ENCODE peak calls at places on chromosomes 7 and 10, in eight cellular contexts. One of them, this sample, is unnamed.
A peak's percentile ranks its signal among the peaks of the same experiment; 100 is the strongest.

GRCh38 chr7:116426428-116427156 is 72.9 kb upstream of the CAV2 start:
- DNase-seq in H7: no peak
- DNase-seq in brain microvascular endothelial cell: peak; percentile 81
- DNase-seq in NT2/D1: peak; percentile 11
- DNase-seq in upper lobe of right lung: no peak
- DNase-seq in adipocyte: peak; percentile 64
- DNase-seq in body of pancreas: peak; percentile 37
- DNase-seq in neural progenitor cell: no peak
- DNase-seq in this sample: peak; percentile 47

GRCh38 chr10:43200538-43201390 is 62.5 kb downstream of the CSGALNACT2 start:
- DNase-seq in upper lobe of right lung: peak; percentile 44
- DNase-seq in neural progenitor cell: no peak
- DNase-seq in body of pancreas: peak; percentile 0
- DNase-seq in H7: no peak
- DNase-seq in NT2/D1: no peak
- DNase-seq in brain microvascular endothelial cell: no peak
- DNase-seq in adipocyte: no peak
- DNase-seq in this sample: no peak

GRCh38 chr10:119517235-119518141 is 25.0 kb downstream of the RGS10 start:
- DNase-seq in brain microvascular endothelial cell: peak; percentile 86
- DNase-seq in body of pancreas: peak; percentile 50
- DNase-seq in upper lobe of right lung: no peak
- DNase-seq in H7: no peak
- DNase-seq in NT2/D1: no peak
- DNase-seq in adipocyte: no peak
- DNase-seq in neural progenitor cell: no peak
- DNase-seq in this sample: no peak

GRCh38 chr10:484441-484924 is 205.0 kb downstream of the DIP2C start:
- DNase-seq in NT2/D1: no peak
- DNase-seq in brain microvascular endothelial cell: peak; percentile 69
- DNase-seq in H7: peak; percentile 80
- DNase-seq in upper lobe of right lung: peak; percentile 74
- DNase-seq in neural progenitor cell: peak; percentile 57
- DNase-seq in adipocyte: peak; percentile 88
- DNase-seq in body of pancreas: peak; percentile 34
- DNase-seq in this sample: peak; percentile 62

GRCh38 chr10:52314007-52314821 is at the start of gene DKK1:
- DNase-seq in neural progenitor cell: peak; percentile 87
- DNase-seq in body of pancreas: peak; percentile 60
- DNase-seq in H7: peak; percentile 88
- DNase-seq in brain microvascular endothelial cell: peak; percentile 84
- DNase-seq in NT2/D1: peak; percentile 58
- DNase-seq in adipocyte: peak; percentile 92
- DNase-seq in upper lobe of right lung: peak; percentile 78
- DNase-seq in this sample: peak; percentile 91

GRCh38 chr7:44066111-44066460 is 719 bp upstream of the PGAM2 start:
- DNase-seq in upper lobe of right lung: peak; percentile 46
- DNase-seq in H7: no peak
- DNase-seq in brain microvascular endothelial cell: no peak
- DNase-seq in neural progenitor cell: no peak
- DNase-seq in adipocyte: no peak
- DNase-seq in body of pancreas: no peak
- DNase-seq in NT2/D1: no peak
- DNase-seq in this sample: no peak

GRCh38 chr10:4763960-4764428 is 62.0 kb upstream of the AKR1E2 start:
- DNase-seq in neural progenitor cell: no peak
- DNase-seq in body of pancreas: no peak
- DNase-seq in NT2/D1: no peak
- DNase-seq in adipocyte: peak; percentile 58
- DNase-seq in brain microvascular endothelial cell: no peak
- DNase-seq in upper lobe of right lung: no peak
- DNase-seq in H7: no peak
- DNase-seq in this sample: peak; percentile 33

GRCh38 chr7:121313793-121314676 is 14.8 kb upstream of the WNT16 start:
- DNase-seq in neural progenitor cell: no peak
- DNase-seq in body of pancreas: no peak
- DNase-seq in upper lobe of right lung: no peak
- DNase-seq in brain microvascular endothelial cell: no peak
- DNase-seq in NT2/D1: no peak
- DNase-seq in adipocyte: peak; percentile 73
- DNase-seq in H7: no peak
- DNase-seq in this sample: no peak

GRCh38 chr7:53744361-53744760 is 708.9 kb downstream of the POM121L12 start:
- DNase-seq in adipocyte: no peak
- DNase-seq in H7: peak; percentile 4
- DNase-seq in neural progenitor cell: no peak
- DNase-seq in NT2/D1: no peak
- DNase-seq in brain microvascular endothelial cell: no peak
- DNase-seq in body of pancreas: no peak
- DNase-seq in upper lobe of right lung: no peak
- DNase-seq in this sample: no peak

GRCh38 chr7:134694299-134694698 is 47.6 kb downstream of the BPGM start:
- DNase-seq in upper lobe of right lung: no peak
- DNase-seq in NT2/D1: no peak
- DNase-seq in H7: peak; percentile 88
- DNase-seq in brain microvascular endothelial cell: no peak
- DNase-seq in neural progenitor cell: peak; percentile 73
- DNase-seq in adipocyte: no peak
- DNase-seq in body of pancreas: no peak
- DNase-seq in this sample: no peak

GRCh38 chr10:97520978-97521761 is 22.4 kb downstream of the UBTD1 start:
- DNase-seq in adipocyte: no peak
- DNase-seq in NT2/D1: no peak
- DNase-seq in upper lobe of right lung: peak; percentile 74
- DNase-seq in body of pancreas: no peak
- DNase-seq in H7: peak; percentile 76
- DNase-seq in neural progenitor cell: no peak
- DNase-seq in brain microvascular endothelial cell: no peak
- DNase-seq in this sample: no peak

DNA sequence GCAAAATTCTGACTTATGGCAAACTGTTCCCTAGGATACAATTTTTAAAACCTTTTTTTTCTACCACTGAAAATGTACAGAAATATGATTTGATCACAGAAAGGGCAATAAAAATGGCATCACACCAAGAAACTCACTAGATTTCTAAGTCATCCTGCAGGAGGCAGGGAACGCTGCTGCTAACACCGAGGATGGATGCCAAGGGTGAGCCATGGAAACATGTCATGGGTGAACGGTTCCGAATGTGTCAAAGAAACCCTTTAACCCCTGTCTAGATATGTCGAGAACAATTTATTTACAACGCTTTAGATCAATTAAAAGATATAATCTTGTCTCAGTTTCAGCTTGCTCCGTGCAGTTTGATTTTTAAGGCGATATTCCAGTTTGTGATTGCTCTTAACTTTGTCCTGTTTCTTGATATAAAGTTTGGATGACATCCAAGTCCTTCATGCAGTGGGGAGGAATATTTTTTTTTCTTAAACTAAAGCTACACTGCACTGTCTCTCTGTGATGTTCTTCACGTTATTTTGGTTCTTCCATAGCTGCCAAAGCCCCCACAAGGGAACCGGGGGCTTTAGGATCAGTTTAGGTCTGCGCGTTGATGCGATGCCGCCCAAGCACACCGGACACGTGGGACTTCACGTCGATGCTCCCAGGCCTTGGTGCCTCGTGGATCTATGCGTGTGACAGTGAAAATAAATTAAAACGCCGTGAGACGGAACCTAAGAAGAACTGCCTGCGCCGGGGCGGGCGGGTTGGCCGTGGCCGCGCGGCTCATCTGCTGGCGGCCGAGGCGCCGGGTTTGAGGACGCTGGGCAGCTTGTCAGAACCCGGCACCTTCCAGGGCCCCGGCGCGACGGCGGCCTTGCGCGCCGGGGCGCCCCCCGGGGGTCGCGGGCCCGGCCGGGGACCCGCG is 220.2 kb downstream of the PHTF2 start:
- DNase-seq in upper lobe of right lung: peak; percentile 69
- DNase-seq in neural progenitor cell: peak; percentile 51
- DNase-seq in H7: no peak
- DNase-seq in adipocyte: peak; percentile 52
- DNase-seq in body of pancreas: peak; percentile 27
- DNase-seq in brain microvascular endothelial cell: peak; percentile 14
- DNase-seq in NT2/D1: no peak
- DNase-seq in this sample: peak; percentile 81
- H3K4me3 ChIP-seq in upper lobe of right lung: peak overlapping the region; percentile 57
- H3K4me3 ChIP-seq in neural progenitor cell: peak overlapping the region; percentile 48
- H3K4me3 ChIP-seq in H7: peak overlapping the region; percentile 57
- H3K4me3 ChIP-seq in adipocyte: peak overlapping the region; percentile 79
- H3K4me3 ChIP-seq in body of pancreas: peak overlapping the region; percentile 21
- H3K4me3 ChIP-seq in brain microvascular endothelial cell: peak overlapping the region; percentile 51
- H3K4me3 ChIP-seq in NT2/D1: peak overlapping the region; percentile 49
- H3K4me3 ChIP-seq in this sample: peak overlapping the region; percentile 46

DNA sequence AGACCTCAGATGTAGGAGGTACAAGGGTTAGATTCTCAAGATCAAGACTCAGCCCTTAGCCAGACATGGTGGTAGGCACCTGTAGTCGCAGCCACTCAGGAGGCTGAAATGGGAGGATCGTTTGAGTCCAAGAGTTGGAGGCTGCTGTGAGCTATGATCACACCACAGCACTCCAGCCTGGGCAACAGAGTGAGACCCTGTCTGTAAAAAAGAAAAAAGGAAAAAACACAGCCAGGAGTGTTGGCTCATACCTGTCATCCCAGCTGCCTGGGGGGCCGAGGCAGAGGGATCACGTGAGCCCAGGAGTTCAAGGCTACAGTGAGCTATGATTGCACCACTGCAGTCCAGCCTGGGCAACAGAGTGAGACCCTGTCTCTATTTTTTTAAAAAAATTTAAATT is 69.3 kb downstream of the GTF2IRD1 start:
- DNase-seq in neural progenitor cell: no peak
- DNase-seq in adipocyte: no peak
- DNase-seq in NT2/D1: no peak
- DNase-seq in brain microvascular endothelial cell: no peak
- DNase-seq in H7: no peak
- DNase-seq in body of pancreas: no peak
- DNase-seq in upper lobe of right lung: no peak
- DNase-seq in this sample: no peak
- H3K36me3 ChIP-seq in neural progenitor cell: no peaks in the 10 kb centered on the region
- H3K36me3 ChIP-seq in adipocyte: peaks cover 35% of the 10 kb centered on the region
- H3K36me3 ChIP-seq in NT2/D1: peaks cover 51% of the 10 kb centered on the region
- H3K36me3 ChIP-seq in brain microvascular endothelial cell: peaks cover 19% of the 10 kb centered on the region
- H3K36me3 ChIP-seq in H7: peaks cover 24% of the 10 kb centered on the region
- H3K36me3 ChIP-seq in body of pancreas: no peaks in the 10 kb centered on the region
- H3K36me3 ChIP-seq in upper lobe of right lung: peaks cover 8% of the 10 kb centered on the region
- H3K36me3 ChIP-seq in this sample: peaks cover 22% of the 10 kb centered on the region

GRCh38 chr7:156620246-156620775 is 20.3 kb upstream of the RNF32 start:
- DNase-seq in body of pancreas: no peak
- DNase-seq in H7: no peak
- DNase-seq in upper lobe of right lung: no peak
- DNase-seq in brain microvascular endothelial cell: no peak
- DNase-seq in adipocyte: no peak
- DNase-seq in NT2/D1: peak; percentile 64
- DNase-seq in neural progenitor cell: no peak
- DNase-seq in this sample: no peak
- H3K4me3 ChIP-seq in body of pancreas: no peak overlapping the region
- H3K4me3 ChIP-seq in H7: no peak overlapping the region
- H3K4me3 ChIP-seq in upper lobe of right lung: no peak overlapping the region
- H3K4me3 ChIP-seq in brain microvascular endothelial cell: no peak overlapping the region
- H3K4me3 ChIP-seq in adipocyte: no peak overlapping the region
- H3K4me3 ChIP-seq in NT2/D1: no peak overlapping the region
- H3K4me3 ChIP-seq in neural progenitor cell: no peak overlapping the region
- H3K4me3 ChIP-seq in this sample: no peak overlapping the region

GRCh38 chr10:121959671-121960070 is 15.3 kb downstream of the NSMCE4A start:
- DNase-seq in upper lobe of right lung: no peak
- DNase-seq in H7: no peak
- DNase-seq in NT2/D1: no peak
- DNase-seq in body of pancreas: no peak
- DNase-seq in adipocyte: no peak
- DNase-seq in brain microvascular endothelial cell: no peak
- DNase-seq in neural progenitor cell: no peak
- DNase-seq in this sample: no peak
- H3K36me3 ChIP-seq in upper lobe of right lung: peaks cover 69% of the 10 kb centered on the region
- H3K36me3 ChIP-seq in H7: peaks cover 2% of the 10 kb centered on the region
- H3K36me3 ChIP-seq in NT2/D1: peaks cover 14% of the 10 kb centered on the region
- H3K36me3 ChIP-seq in body of pancreas: peaks cover 2% of the 10 kb centered on the region
- H3K36me3 ChIP-seq in adipocyte: peaks cover 32% of the 10 kb centered on the region
- H3K36me3 ChIP-seq in brain microvascular endothelial cell: peaks cover 4% of the 10 kb centered on the region
- H3K36me3 ChIP-seq in neural progenitor cell: peaks cover 25% of the 10 kb centered on the region
- H3K36me3 ChIP-seq in this sample: peaks cover 27% of the 10 kb centered on the region

This sample was measured in MG63.